ENCODE peak calls at places on chromosome 18, in six cellular contexts. T is cardiac fibroblast; B is stimulated activated CD8-positive, alpha-beta memory T cell treated with anti-CD3 and anti-CD28 coated beads, Interleukin-4, amount 100 ng/mL, for 48 hours; V is COR-L47; Y is fibroblast of lung; L is SW480. F is an unnamed sample.

GRCh38 chr18:44729631-44730101 is 49.0 kb downstream of the SETBP1 start:
- DNase-seq in T (peak; percentile 72), B (peak; percentile 75), V (no peak), Y (peak; percentile 64), L (no peak), F (peak; percentile 36)

GRCh38 chr18:45449761-45450227 is 165.5 kb upstream of the SLC14A2 start:
- DNase-seq in T (peak; percentile 0), B (no peak), V (peak; percentile 76), Y (peak; percentile 42), L (no peak), F (no peak)

GRCh38 chr18:3451989-3452749 is 2.2 kb downstream of the TGIF1 start:
- DNase-seq in T (peak; percentile 74), B (peak; percentile 52), V (peak; percentile 18), Y (peak; percentile 75), L (peak; percentile 48), F (no peak)

GRCh38 chr18:9606039-9606438 is 8.3 kb downstream of the PPP4R1 start:
- DNase-seq in T (no peak), B (no peak), V (no peak), Y (no peak), L (no peak), F (no peak)

GRCh38 chr18:12393998-12394397 is 13.7 kb upstream of the PRELID3A start:
- DNase-seq in T (no peak), B (no peak), V (no peak), Y (no peak), L (no peak), F (no peak)

GRCh38 chr18:50853863-50854271 is 25.1 kb upstream of the ME2 start:
- DNase-seq in T (peak; percentile 91), B (no peak), V (no peak), Y (peak; percentile 54), L (no peak), F (no peak)

GRCh38 chr18:2147866-2148265 is 423.4 kb downstream of the METTL4 start:
- DNase-seq in T (peak; percentile 61), B (no peak), V (no peak), Y (peak; percentile 54), L (no peak), F (peak; percentile 5)

GRCh38 chr18:47752796-47753645 is 177.4 kb downstream of the SMAD2 start:
- DNase-seq in T (no peak), B (no peak), V (no peak), Y (no peak), L (no peak), F (no peak)

GRCh38 chr18:32831781-32832180 is 59.0 kb upstream of the KLHL14 start:
- DNase-seq in T (no peak), B (no peak), V (no peak), Y (no peak), L (no peak), F (no peak)

GRCh38 chr18:24831871-24832665 is 371.6 kb downstream of the HRH4 start:
- DNase-seq in T (no peak), B (no peak), V (no peak), Y (no peak), L (no peak), F (no peak)